ENCODE peak calls at places on chromosomes 1 and 21, in ten cellular contexts. B is RCC 7860; K is posterior cingulate gyrus; I is NCI-H1930; V is cardiac fibroblast; M is ELF-1; Y is heart right ventricle; P is T-helper 17 cell; A is activated effector memory CD4-positive, alpha-beta T cell treated with anti-CD3 and anti-CD28 coated beads, Interleukin-2, amount 50 U/mL, for 16 hours; T is activated gamma-delta T cell. C is an unnamed sample.

GRCh38 chr1:226364129-226364899 is 43.6 kb downstream of the PARP1 start:
- DNase-seq in B (no peak), K (no peak), I (no peak), V (no peak), M (no peak), Y (peak), P (no peak), A (no peak), T (no peak), C (no peak)

GRCh38 chr21:36402339-36402738 is 17.1 kb downstream of the CHAF1B start:
- DNase-seq in B (no peak), K (no peak), I (no peak), V (no peak), M (no peak), Y (no peak), P (no peak), A (no peak), T (no peak), C (no peak)

GRCh38 chr1:205916541-205916940 is 26.7 kb downstream of the SLC26A9 start:
- DNase-seq in B (peak), K (no peak), I (no peak), V (peak), M (no peak), Y (no peak), P (no peak), A (no peak), T (no peak), C (no peak)

GRCh38 chr1:223712184-223712855 is at the start of gene CAPN2:
- DNase-seq in B (peak), K (peak), I (no peak), V (peak), M (peak), Y (peak), P (peak), A (peak), T (peak), C (peak)

GRCh38 chr21:42547906-42548365 is 34.3 kb downstream of the SLC37A1 start:
- DNase-seq in B (no peak), K (no peak), I (no peak), V (no peak), M (no peak), Y (no peak), P (no peak), A (no peak), T (no peak), C (no peak)

GRCh38 chr1:38031513-38031866 is 15.1 kb downstream of the POU3F1 start:
- DNase-seq in B (no peak), K (no peak), I (no peak), V (no peak), M (no peak), Y (no peak), P (no peak), A (no peak), T (no peak), C (no peak)

GRCh38 chr1:29217633-29218032 is 13.1 kb downstream of the MECR start:
- DNase-seq in B (no peak), K (no peak), I (no peak), V (no peak), M (no peak), Y (no peak), P (no peak), A (no peak), T (no peak), C (no peak)

GRCh38 chr21:39126486-39126806 is 56.8 kb downstream of the PSMG1 start:
- DNase-seq in B (no peak), K (no peak), I (no peak), V (no peak), M (no peak), Y (no peak), P (no peak), A (no peak), T (no peak), C (no peak)

GRCh38 chr21:44279621-44280260 is 5.9 kb upstream of the AIRE start:
- DNase-seq in B (no peak), K (no peak), I (peak), V (no peak), M (no peak), Y (no peak), P (peak), A (no peak), T (no peak), C (no peak)

GRCh38 chr1:55981015-55981635 is 598.2 kb downstream of the PLPP3 start:
- DNase-seq in B (no peak), K (no peak), I (no peak), V (peak), M (no peak), Y (no peak), P (no peak), A (no peak), T (no peak), C (no peak)

GRCh38 chr1:90821152-90821792 is 104.2 kb upstream of the BARHL2 start:
- DNase-seq in B (peak), K (no peak), I (no peak), V (peak), M (no peak), Y (no peak), P (no peak), A (no peak), T (no peak), C (no peak)

GRCh38 chr1:60279798-60280197 is 206.2 kb upstream of the C1orf87 start:
- DNase-seq in B (no peak), K (no peak), I (no peak), V (peak), M (no peak), Y (no peak), P (no peak), A (no peak), T (no peak), C (no peak)

GRCh38 chr1:81873946-81874345 is 73.2 kb downstream of the ADGRL2 start:
- DNase-seq in B (no peak), K (no peak), I (no peak), V (no peak), M (no peak), Y (no peak), P (no peak), A (no peak), T (no peak), C (no peak)

GRCh38 chr1:161185732-161186311 is 8.5 kb upstream of the B4GALT3 start:
- DNase-seq in B (no peak), K (no peak), I (no peak), V (peak), M (no peak), Y (no peak), P (no peak), A (no peak), T (no peak), C (peak)

GRCh38 chr1:184851822-184852746 is 97.4 kb upstream of the EDEM3 start:
- DNase-seq in B (no peak), K (no peak), I (no peak), V (no peak), M (no peak), Y (no peak), P (no peak), A (no peak), T (no peak), C (no peak)

GRCh38 chr1:234214129-234214910 is 158.9 kb upstream of the COA6 start:
- DNase-seq in B (no peak), K (peak), I (no peak), V (no peak), M (peak), Y (peak), P (no peak), A (peak), T (no peak), C (peak)

GRCh38 chr1:174080819-174081218 is 58.7 kb upstream of the RC3H1 start:
- DNase-seq in B (no peak), K (no peak), I (no peak), V (no peak), M (peak), Y (no peak), P (no peak), A (no peak), T (no peak), C (no peak)

GRCh38 chr1:78427506-78427905 is 63.3 kb upstream of the PTGFR start:
- DNase-seq in B (no peak), K (no peak), I (no peak), V (peak), M (no peak), Y (no peak), P (no peak), A (no peak), T (no peak), C (no peak)

GRCh38 chr1:54764132-54764921 is at the start of gene PARS2:
- DNase-seq in B (peak), K (peak), I (peak), V (peak), M (peak), Y (peak), P (peak), A (peak), T (peak), C (peak)

GRCh38 chr1:113142791-113143190 is 69.8 kb downstream of the LRIG2 start:
- DNase-seq in B (no peak), K (no peak), I (no peak), V (peak), M (peak), Y (no peak), P (no peak), A (no peak), T (no peak), C (no peak)

GRCh38 chr1:23530750-23531651 is at the start of gene E2F2:
- DNase-seq in B (peak), K (peak), I (peak), V (peak), M (peak), Y (peak), P (peak), A (peak), T (peak), C (peak)

GRCh38 chr1:184023133-184023532 is 14.4 kb downstream of the COLGALT2 start:
- DNase-seq in B (no peak), K (no peak), I (no peak), V (no peak), M (no peak), Y (no peak), P (no peak), A (no peak), T (no peak), C (no peak)

GRCh38 chr1:37085393-37085792 is 51.1 kb upstream of the GRIK3 start:
- DNase-seq in B (no peak), K (no peak), I (no peak), V (no peak), M (peak), Y (no peak), P (no peak), A (no peak), T (no peak), C (no peak)

C was measured in KBM-7.